ENCODE peak calls at places on chromosomes 2 and 18, in ten cellular contexts. U is T follicular helper cell; L is SIG-M5; S is GOT3; V is activated CD8-positive, alpha-beta memory T cell treated with anti-CD3 and anti-CD28 coated beads, Interleukin-2, amount 50 U/mL, for 4 hours; D is tibial nerve; I is IMR-90; B is tibial artery; Y is NCI-H510A; P is foreskin melanocyte. A is an unnamed sample.

GRCh38 chr2:101818531-101819451 is 121.3 kb downstream of the MAP4K4 start:
- DNase-seq in U (no peak), L (no peak), S (no peak), V (no peak), D (no peak), I (peak), B (no peak), Y (peak), P (no peak), A (no peak)

GRCh38 chr2:207792244-207792785 is 22.6 kb upstream of the FZD5 start:
- DNase-seq in U (no peak), L (peak), S (no peak), V (no peak), D (no peak), I (peak), B (no peak), Y (no peak), P (peak), A (no peak)

GRCh38 chr2:147173186-147173575 is 671.6 kb upstream of the ACVR2A start:
- DNase-seq in U (no peak), L (no peak), S (no peak), V (no peak), D (no peak), I (no peak), B (no peak), Y (no peak), P (no peak), A (no peak)

GRCh38 chr2:96527990-96528679 is 8.4 kb upstream of the ARID5A start:
- DNase-seq in U (no peak), L (no peak), S (no peak), V (peak), D (no peak), I (peak), B (peak), Y (no peak), P (peak), A (peak)

GRCh38 chr18:70046796-70047195 is 99.1 kb upstream of the CD226 start:
- DNase-seq in U (no peak), L (no peak), S (no peak), V (no peak), D (no peak), I (no peak), B (no peak), Y (no peak), P (no peak), A (no peak)

GRCh38 chr2:209817818-209818420 is 46.3 kb downstream of the UNC80 start:
- DNase-seq in U (no peak), L (no peak), S (no peak), V (no peak), D (no peak), I (no peak), B (no peak), Y (no peak), P (no peak), A (no peak)

GRCh38 chr2:227188292-227188691 is 23.9 kb downstream of the COL4A3 start:
- DNase-seq in U (no peak), L (no peak), S (no peak), V (no peak), D (no peak), I (peak), B (no peak), Y (no peak), P (no peak), A (no peak)

GRCh38 chr2:55423303-55423702 is 3.6 kb upstream of the CCDC88A start:
- DNase-seq in U (no peak), L (no peak), S (no peak), V (no peak), D (no peak), I (no peak), B (no peak), Y (no peak), P (no peak), A (no peak)

GRCh38 chr2:129070663-129071062 is 752.0 kb upstream of the HS6ST1 start:
- DNase-seq in U (no peak), L (no peak), S (no peak), V (no peak), D (no peak), I (no peak), B (no peak), Y (no peak), P (no peak), A (no peak)

GRCh38 chr18:9695605-9696004 is 12.5 kb upstream of the RAB31 start:
- DNase-seq in U (no peak), L (no peak), S (no peak), V (no peak), D (no peak), I (no peak), B (no peak), Y (no peak), P (no peak), A (no peak)

GRCh38 chr2:226048625-226049024 is 649.1 kb downstream of the NYAP2 start:
- DNase-seq in U (no peak), L (no peak), S (no peak), V (no peak), D (no peak), I (peak), B (no peak), Y (no peak), P (peak), A (no peak)

GRCh38 chr2:68119504-68119903 is 38.2 kb upstream of the PNO1 start:
- DNase-seq in U (no peak), L (no peak), S (no peak), V (no peak), D (no peak), I (no peak), B (no peak), Y (no peak), P (no peak), A (no peak)